ENCODE peak calls at places on chromosome 12, in four cellular contexts. One of them, this sample, is unnamed.

GRCh38 chr12:91722072-91722471 is 423.6 kb downstream of the BTG1 start:
- DNase-seq in K562: no peak
- DNase-seq in GM12878: no peak
- DNase-seq in H1: no peak
- DNase-seq in this sample: no peak

GRCh38 chr12:53046655-53047220 is 3.1 kb upstream of the TNS2 start:
- DNase-seq in K562: no peak
- DNase-seq in GM12878: no peak
- DNase-seq in H1: no peak
- DNase-seq in this sample: no peak

GRCh38 chr12:3117144-3117581 is 40.0 kb downstream of the TSPAN9 start:
- DNase-seq in K562: no peak
- DNase-seq in GM12878: no peak
- DNase-seq in H1: no peak
- DNase-seq in this sample: no peak

GRCh38 chr12:131832393-131833231 is 4.4 kb downstream of the MMP17 start:
- DNase-seq in K562: no peak
- DNase-seq in GM12878: no peak
- DNase-seq in H1: no peak
- DNase-seq in this sample: no peak

GRCh38 chr12:111204684-111205305 is 164.1 kb downstream of the PHETA1 start:
- DNase-seq in K562: no peak
- DNase-seq in GM12878: no peak
- DNase-seq in H1: no peak
- DNase-seq in this sample: no peak

GRCh38 chr12:12870454-12870853 is 20.9 kb upstream of the GPRC5A start:
- DNase-seq in K562: no peak
- DNase-seq in GM12878: no peak
- DNase-seq in H1: no peak
- DNase-seq in this sample: peak

GRCh38 chr12:88957358-88957757 is 377.1 kb upstream of the KITLG start:
- DNase-seq in K562: no peak
- DNase-seq in GM12878: no peak
- DNase-seq in H1: no peak
- DNase-seq in this sample: no peak

GRCh38 chr12:60977966-60978365 is 1282.2 kb upstream of the USP15 start:
- DNase-seq in K562: no peak
- DNase-seq in GM12878: no peak
- DNase-seq in H1: peak
- DNase-seq in this sample: no peak

GRCh38 chr12:68140576-68140975 is 19.0 kb downstream of the IFNG start:
- DNase-seq in K562: no peak
- DNase-seq in GM12878: no peak
- DNase-seq in H1: no peak
- DNase-seq in this sample: no peak

GRCh38 chr12:9864913-9865675 is 4.1 kb downstream of the CLEC2B start:
- DNase-seq in K562: no peak
- DNase-seq in GM12878: no peak
- DNase-seq in H1: no peak
- DNase-seq in this sample: no peak

DNA sequence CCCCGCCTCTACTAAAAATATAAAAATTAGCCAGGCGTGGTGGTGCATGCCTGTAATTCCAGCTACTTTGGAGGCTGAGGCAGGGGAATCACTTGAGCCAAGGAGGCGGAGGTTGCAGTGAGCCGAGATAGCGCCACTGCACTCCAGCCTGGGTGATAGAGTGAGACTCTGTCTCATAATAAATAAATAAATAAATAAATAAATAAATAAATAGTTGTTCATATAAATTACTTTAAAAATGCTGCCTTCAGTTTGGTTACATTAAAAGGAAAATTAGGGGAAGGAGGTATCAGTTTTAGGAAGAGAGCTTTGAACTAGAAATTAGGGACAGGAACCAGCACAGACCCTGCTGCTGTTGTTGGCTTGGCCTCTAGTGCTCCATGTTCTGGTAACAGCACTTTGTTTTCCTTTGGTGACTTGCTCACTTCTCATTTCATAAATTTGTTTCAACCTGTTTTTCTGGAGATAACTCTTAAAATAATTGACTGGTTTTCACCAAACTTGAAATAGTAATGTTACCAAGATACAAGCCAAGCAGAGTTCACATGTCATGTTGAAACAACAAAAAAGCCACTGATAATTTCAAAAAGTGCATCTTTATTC is 22.9 kb upstream of the PTPRB start:
- DNase-seq in K562: no peak
- DNase-seq in GM12878: no peak
- DNase-seq in H1: no peak
- DNase-seq in this sample: no peak
- H3K9ac ChIP-seq in K562: no peak
- H3K9ac ChIP-seq in GM12878: no peak
- H3K9ac ChIP-seq in H1: no peak
- H3K9ac ChIP-seq in this sample: no peak

GRCh38 chr12:19978193-19978592 is 390.1 kb upstream of the PDE3A start:
- DNase-seq in K562: no peak
- DNase-seq in GM12878: no peak
- DNase-seq in H1: no peak
- DNase-seq in this sample: no peak
- TF ChIP-seq EGR1 in K562: no peak
- TF ChIP-seq EGR1 in GM12878: no peak
- TF ChIP-seq EGR1 in H1: no peak
- TF ChIP-seq EGR1 in this sample: no peak

DNA sequence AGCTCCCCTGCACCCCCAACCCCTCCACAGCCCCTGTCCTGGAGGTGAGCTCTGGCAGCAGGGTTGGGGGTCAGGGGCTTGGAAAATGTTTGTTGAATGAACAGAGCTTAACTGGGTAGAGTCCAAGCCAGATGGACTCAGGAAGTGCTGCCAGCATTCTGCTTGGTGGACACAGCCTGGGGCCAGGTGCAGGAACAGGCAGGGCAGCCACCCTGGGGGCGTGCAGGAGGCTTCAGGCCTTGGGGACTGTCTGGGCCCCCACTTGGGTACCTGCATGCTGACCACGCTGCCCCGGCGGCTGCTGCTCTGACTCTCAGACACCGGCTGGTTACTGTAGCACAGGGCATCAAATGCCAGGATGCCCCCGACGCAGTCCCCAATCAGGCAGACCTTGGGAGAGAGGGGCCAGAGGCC is 15.7 kb downstream of the ARL6IP4 start:
- DNase-seq in K562: no peak
- DNase-seq in GM12878: no peak
- DNase-seq in H1: no peak
- DNase-seq in this sample: no peak
- TF ChIP-seq YY1 in K562: no peak
- TF ChIP-seq YY1 in GM12878: no peak
- TF ChIP-seq YY1 in H1: no peak
- TF ChIP-seq YY1 in this sample: no peak

GRCh38 chr12:48194780-48195179 is 8.3 kb downstream of the OR10AD1 start:
- DNase-seq in K562: no peak
- DNase-seq in GM12878: no peak
- DNase-seq in H1: no peak
- DNase-seq in this sample: no peak
- H3K9ac ChIP-seq in K562: no peak
- H3K9ac ChIP-seq in GM12878: no peak
- H3K9ac ChIP-seq in H1: no peak
- H3K9ac ChIP-seq in this sample: no peak

GRCh38 chr12:7994731-7995205 is 37.7 kb upstream of the FOXJ2 start:
- DNase-seq in K562: peak
- DNase-seq in GM12878: no peak
- DNase-seq in H1: no peak
- DNase-seq in this sample: no peak

GRCh38 chr12:7989827-7990491 is 42.6 kb upstream of the FOXJ2 start:
- DNase-seq in K562: peak
- DNase-seq in GM12878: no peak
- DNase-seq in H1: no peak
- DNase-seq in this sample: no peak

GRCh38 chr12:7995266-7995963 is 37.1 kb upstream of the FOXJ2 start:
- DNase-seq in K562: peak
- DNase-seq in GM12878: peak
- DNase-seq in H1: peak
- DNase-seq in this sample: peak
- TF ChIP-seq EGR1 in K562: peak
- TF ChIP-seq EGR1 in GM12878: peak
- TF ChIP-seq EGR1 in H1: no peak
- TF ChIP-seq EGR1 in this sample: peak

GRCh38 chr12:22409071-22409951 is 74.8 kb upstream of the ST8SIA1 start:
- DNase-seq in K562: no peak
- DNase-seq in GM12878: peak
- DNase-seq in H1: no peak
- DNase-seq in this sample: no peak
- TF ChIP-seq YY1 in K562: no peak
- TF ChIP-seq YY1 in GM12878: no peak
- TF ChIP-seq YY1 in H1: no peak
- TF ChIP-seq YY1 in this sample: no peak

DNA sequence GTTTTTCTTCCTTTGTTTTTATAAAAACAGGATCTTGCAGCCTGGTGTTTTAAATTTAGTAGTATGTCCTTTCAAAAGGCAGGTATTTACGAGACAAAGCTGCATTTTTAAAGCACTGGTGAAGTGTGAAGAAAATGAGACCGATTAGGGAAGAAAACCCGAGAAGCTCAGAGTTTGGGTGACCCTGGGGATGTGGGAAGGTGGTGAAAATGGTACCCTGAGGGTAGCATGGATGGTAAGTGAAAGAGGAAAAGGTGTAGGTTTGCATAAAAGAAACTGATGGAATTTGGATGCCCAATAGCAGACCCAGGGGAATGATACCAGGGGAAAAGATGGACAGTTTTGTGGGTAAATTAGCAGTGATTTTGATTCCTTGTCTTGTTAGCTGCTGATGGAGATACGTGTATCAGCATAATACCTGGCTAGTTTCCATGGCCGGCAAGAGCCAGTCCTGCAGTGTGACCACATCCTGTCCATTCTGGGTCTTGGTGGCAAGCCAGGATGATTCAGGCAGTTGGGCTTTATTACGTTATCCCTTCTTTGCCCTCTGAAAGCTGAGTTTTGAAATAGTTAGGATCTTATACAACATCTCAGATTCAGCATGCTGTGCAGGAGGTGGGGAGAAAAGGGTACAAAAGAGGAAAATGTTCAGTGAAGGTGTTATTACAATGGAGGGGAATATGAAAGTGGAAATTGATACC is 8.9 kb downstream of the BICD1 start:
- DNase-seq in K562: peak
- DNase-seq in GM12878: no peak
- DNase-seq in H1: no peak
- DNase-seq in this sample: peak
- H3K9ac ChIP-seq in K562: no peak
- H3K9ac ChIP-seq in GM12878: no peak
- H3K9ac ChIP-seq in H1: no peak
- H3K9ac ChIP-seq in this sample: peak

GRCh38 chr12:107025691-107026090 is 38.7 kb upstream of the MTERF2 start:
- DNase-seq in K562: no peak
- DNase-seq in GM12878: no peak
- DNase-seq in H1: no peak
- DNase-seq in this sample: no peak

GRCh38 chr12:107032266-107032665 is 45.3 kb upstream of the MTERF2 start:
- DNase-seq in K562: no peak
- DNase-seq in GM12878: no peak
- DNase-seq in H1: no peak
- DNase-seq in this sample: no peak

DNA sequence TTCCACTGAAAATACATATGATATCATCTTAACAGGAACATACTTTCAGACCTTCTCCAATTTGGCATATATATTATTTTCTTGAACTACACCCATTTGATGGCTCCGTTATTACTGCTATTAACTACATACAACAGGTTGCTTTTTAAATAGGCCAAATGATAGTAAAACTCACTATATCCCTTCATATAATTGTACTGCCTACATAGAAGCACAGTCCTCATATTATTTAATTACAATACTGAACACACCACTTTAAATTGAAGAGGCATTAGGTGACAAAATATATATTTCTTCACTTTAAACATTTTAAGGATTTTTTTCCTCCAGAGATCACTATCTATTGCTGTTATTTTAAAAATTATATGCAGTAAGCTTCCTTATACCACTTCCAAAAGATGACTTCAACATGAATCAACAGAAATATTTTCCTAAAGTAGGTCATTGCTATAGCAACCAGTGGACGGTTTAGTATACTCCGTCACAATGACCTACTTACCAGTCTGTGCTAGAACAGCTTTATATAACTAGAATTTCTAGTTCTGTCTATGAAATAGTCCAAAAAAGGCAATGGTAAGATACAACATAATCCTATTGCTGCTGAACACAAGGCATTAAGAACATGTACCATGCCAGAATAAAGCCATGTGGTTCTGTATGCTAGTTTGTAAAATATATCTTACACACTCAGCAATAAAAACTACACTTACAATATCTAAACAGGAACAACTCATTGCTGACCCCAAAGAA is 40.5 kb upstream of the MTERF2 start:
- DNase-seq in K562: no peak
- DNase-seq in GM12878: no peak
- DNase-seq in H1: no peak
- DNase-seq in this sample: peak
- TF ChIP-seq EGR1 in K562: no peak
- TF ChIP-seq EGR1 in GM12878: no peak
- TF ChIP-seq EGR1 in H1: no peak
- TF ChIP-seq EGR1 in this sample: no peak

GRCh38 chr12:29751676-29752075 is 32.1 kb downstream of the TMTC1 start:
- DNase-seq in K562: no peak
- DNase-seq in GM12878: no peak
- DNase-seq in H1: no peak
- DNase-seq in this sample: no peak
- TF ChIP-seq YY1 in K562: no peak
- TF ChIP-seq YY1 in GM12878: no peak
- TF ChIP-seq YY1 in H1: no peak
- TF ChIP-seq YY1 in this sample: no peak

This sample was measured in HCT116.